ENCODE peak calls at places on chromosomes 1 and 21, in eight cellular contexts. One of them, this sample, is unnamed.

GRCh38 chr1:9025474-9025873 is 749 bp downstream of the SLC2A7 start:
- DNase-seq in endothelial cell of umbilical vein: no peak
- DNase-seq in HCT116: no peak
- DNase-seq in sigmoid colon: no peak
- DNase-seq in GM23338: no peak
- DNase-seq in HL-60: no peak
- DNase-seq in transverse colon: no peak
- DNase-seq in stomach: no peak
- DNase-seq in this sample: no peak

GRCh38 chr1:209428241-209428921 is 155.1 kb upstream of the CAMK1G start:
- DNase-seq in HCT116: no peak
- DNase-seq in transverse colon: no peak
- DNase-seq in sigmoid colon: no peak
- DNase-seq in HL-60: no peak
- DNase-seq in endothelial cell of umbilical vein: no peak
- DNase-seq in GM23338: peak
- DNase-seq in stomach: no peak
- DNase-seq in this sample: peak

GRCh38 chr1:19043579-19044443 is 87.3 kb upstream of the IFFO2 start:
- DNase-seq in endothelial cell of umbilical vein: no peak
- DNase-seq in HL-60: no peak
- DNase-seq in transverse colon: no peak
- DNase-seq in stomach: no peak
- DNase-seq in sigmoid colon: peak
- DNase-seq in HCT116: no peak
- DNase-seq in GM23338: no peak
- DNase-seq in this sample: no peak

GRCh38 chr1:213986020-213986924 is 1.5 kb upstream of the PROX1 start:
- DNase-seq in stomach: no peak
- DNase-seq in GM23338: peak
- DNase-seq in transverse colon: no peak
- DNase-seq in HL-60: no peak
- DNase-seq in sigmoid colon: no peak
- DNase-seq in HCT116: no peak
- DNase-seq in endothelial cell of umbilical vein: no peak
- DNase-seq in this sample: no peak

GRCh38 chr1:162697140-162697895 is 65.1 kb downstream of the DDR2 start:
- DNase-seq in GM23338: no peak
- DNase-seq in transverse colon: no peak
- DNase-seq in HL-60: no peak
- DNase-seq in sigmoid colon: no peak
- DNase-seq in stomach: no peak
- DNase-seq in endothelial cell of umbilical vein: no peak
- DNase-seq in HCT116: no peak
- DNase-seq in this sample: no peak

GRCh38 chr1:242639104-242639503 is 114.6 kb upstream of the PLD5 start:
- DNase-seq in sigmoid colon: no peak
- DNase-seq in transverse colon: no peak
- DNase-seq in stomach: no peak
- DNase-seq in endothelial cell of umbilical vein: no peak
- DNase-seq in GM23338: no peak
- DNase-seq in HL-60: no peak
- DNase-seq in HCT116: no peak
- DNase-seq in this sample: no peak

GRCh38 chr21:17796037-17796403 is 23.1 kb downstream of the C21orf91 start:
- DNase-seq in HL-60: no peak
- DNase-seq in sigmoid colon: no peak
- DNase-seq in HCT116: no peak
- DNase-seq in endothelial cell of umbilical vein: no peak
- DNase-seq in stomach: no peak
- DNase-seq in GM23338: no peak
- DNase-seq in transverse colon: no peak
- DNase-seq in this sample: no peak

GRCh38 chr1:77978293-77978968 is 441 bp downstream of the FUBP1 start:
- DNase-seq in HL-60: peak
- DNase-seq in HCT116: peak
- DNase-seq in stomach: peak
- DNase-seq in endothelial cell of umbilical vein: peak
- DNase-seq in sigmoid colon: peak
- DNase-seq in GM23338: peak
- DNase-seq in transverse colon: peak
- DNase-seq in this sample: peak

GRCh38 chr1:226308166-226308722 is 720 bp downstream of the LIN9 start:
- DNase-seq in HCT116: no peak
- DNase-seq in sigmoid colon: no peak
- DNase-seq in endothelial cell of umbilical vein: peak
- DNase-seq in transverse colon: peak
- DNase-seq in GM23338: peak
- DNase-seq in stomach: peak
- DNase-seq in HL-60: peak
- DNase-seq in this sample: no peak

GRCh38 chr1:50271968-50272578 is 151.2 kb downstream of the DMRTA2 start:
- DNase-seq in transverse colon: peak
- DNase-seq in HL-60: peak
- DNase-seq in GM23338: peak
- DNase-seq in stomach: peak
- DNase-seq in HCT116: peak
- DNase-seq in sigmoid colon: no peak
- DNase-seq in endothelial cell of umbilical vein: peak
- DNase-seq in this sample: no peak

GRCh38 chr1:67753776-67754525 is 69.0 kb downstream of the GADD45A start:
- DNase-seq in stomach: no peak
- DNase-seq in HCT116: peak
- DNase-seq in endothelial cell of umbilical vein: no peak
- DNase-seq in HL-60: no peak
- DNase-seq in GM23338: no peak
- DNase-seq in transverse colon: no peak
- DNase-seq in sigmoid colon: no peak
- DNase-seq in this sample: no peak

GRCh38 chr1:20787775-20788488 is 825 bp upstream of the HP1BP3 start:
- DNase-seq in GM23338: peak
- DNase-seq in HCT116: no peak
- DNase-seq in sigmoid colon: no peak
- DNase-seq in HL-60: peak
- DNase-seq in endothelial cell of umbilical vein: peak
- DNase-seq in transverse colon: peak
- DNase-seq in stomach: no peak
- DNase-seq in this sample: no peak

GRCh38 chr1:14567903-14568302 is 30.6 kb upstream of the KAZN start:
- DNase-seq in HL-60: no peak
- DNase-seq in HCT116: no peak
- DNase-seq in endothelial cell of umbilical vein: no peak
- DNase-seq in sigmoid colon: no peak
- DNase-seq in GM23338: no peak
- DNase-seq in stomach: no peak
- DNase-seq in transverse colon: no peak
- DNase-seq in this sample: no peak

GRCh38 chr1:81305997-81306452 is 494.7 kb upstream of the ADGRL2 start:
- DNase-seq in endothelial cell of umbilical vein: peak
- DNase-seq in HCT116: no peak
- DNase-seq in stomach: no peak
- DNase-seq in sigmoid colon: no peak
- DNase-seq in transverse colon: no peak
- DNase-seq in HL-60: peak
- DNase-seq in GM23338: peak
- DNase-seq in this sample: no peak

GRCh38 chr1:27593341-27594326 is 10.3 kb downstream of the AHDC1 start:
- DNase-seq in HCT116: no peak
- DNase-seq in sigmoid colon: no peak
- DNase-seq in endothelial cell of umbilical vein: no peak
- DNase-seq in HL-60: no peak
- DNase-seq in GM23338: no peak
- DNase-seq in stomach: no peak
- DNase-seq in transverse colon: no peak
- DNase-seq in this sample: no peak

GRCh38 chr1:186474208-186474607 is 13.3 kb upstream of the PDC start:
- DNase-seq in HCT116: no peak
- DNase-seq in GM23338: no peak
- DNase-seq in transverse colon: no peak
- DNase-seq in HL-60: no peak
- DNase-seq in endothelial cell of umbilical vein: no peak
- DNase-seq in sigmoid colon: no peak
- DNase-seq in stomach: no peak
- DNase-seq in this sample: no peak

GRCh38 chr1:17016317-17016661 is 4.6 kb upstream of the ATP13A2 start:
- DNase-seq in transverse colon: no peak
- DNase-seq in sigmoid colon: no peak
- DNase-seq in HL-60: no peak
- DNase-seq in HCT116: no peak
- DNase-seq in endothelial cell of umbilical vein: peak
- DNase-seq in GM23338: peak
- DNase-seq in stomach: no peak
- DNase-seq in this sample: no peak

GRCh38 chr1:224513787-224514209 is 79.2 kb upstream of the WDR26 start:
- DNase-seq in GM23338: peak
- DNase-seq in endothelial cell of umbilical vein: peak
- DNase-seq in stomach: peak
- DNase-seq in sigmoid colon: peak
- DNase-seq in HCT116: peak
- DNase-seq in HL-60: peak
- DNase-seq in transverse colon: peak
- DNase-seq in this sample: peak

GRCh38 chr1:196723325-196724185 is 51.1 kb upstream of the CFHR3 start:
- DNase-seq in sigmoid colon: no peak
- DNase-seq in stomach: peak
- DNase-seq in endothelial cell of umbilical vein: no peak
- DNase-seq in GM23338: peak
- DNase-seq in transverse colon: peak
- DNase-seq in HL-60: peak
- DNase-seq in HCT116: peak
- DNase-seq in this sample: no peak

GRCh38 chr1:234920136-234920842 is 208.3 kb downstream of the TOMM20 start:
- DNase-seq in GM23338: no peak
- DNase-seq in stomach: peak
- DNase-seq in sigmoid colon: peak
- DNase-seq in HCT116: no peak
- DNase-seq in HL-60: no peak
- DNase-seq in endothelial cell of umbilical vein: no peak
- DNase-seq in transverse colon: peak
- DNase-seq in this sample: no peak

GRCh38 chr1:165896277-165896676 is 68.9 kb downstream of the UCK2 start:
- DNase-seq in HL-60: no peak
- DNase-seq in HCT116: no peak
- DNase-seq in GM23338: no peak
- DNase-seq in endothelial cell of umbilical vein: peak
- DNase-seq in stomach: no peak
- DNase-seq in transverse colon: no peak
- DNase-seq in sigmoid colon: no peak
- DNase-seq in this sample: no peak

GRCh38 chr21:14388282-14388681 is 5.3 kb upstream of the HSPA13 start:
- DNase-seq in endothelial cell of umbilical vein: no peak
- DNase-seq in sigmoid colon: no peak
- DNase-seq in HL-60: no peak
- DNase-seq in transverse colon: no peak
- DNase-seq in HCT116: no peak
- DNase-seq in GM23338: no peak
- DNase-seq in stomach: no peak
- DNase-seq in this sample: no peak

GRCh38 chr1:21919520-21919919 is 17.6 kb downstream of the HSPG2 start:
- DNase-seq in sigmoid colon: no peak
- DNase-seq in HL-60: no peak
- DNase-seq in transverse colon: no peak
- DNase-seq in endothelial cell of umbilical vein: peak
- DNase-seq in stomach: no peak
- DNase-seq in GM23338: no peak
- DNase-seq in HCT116: no peak
- DNase-seq in this sample: no peak

GRCh38 chr1:201025571-201026002 is 2.1 kb upstream of the KIF21B start:
- DNase-seq in HL-60: peak
- DNase-seq in HCT116: no peak
- DNase-seq in endothelial cell of umbilical vein: peak
- DNase-seq in stomach: no peak
- DNase-seq in GM23338: peak
- DNase-seq in transverse colon: no peak
- DNase-seq in sigmoid colon: no peak
- DNase-seq in this sample: no peak

GRCh38 chr1:156584813-156585212 is 5.3 kb downstream of the TTC24 start:
- DNase-seq in transverse colon: no peak
- DNase-seq in sigmoid colon: no peak
- DNase-seq in HCT116: no peak
- DNase-seq in stomach: no peak
- DNase-seq in HL-60: no peak
- DNase-seq in endothelial cell of umbilical vein: no peak
- DNase-seq in GM23338: peak
- DNase-seq in this sample: no peak
- TF ChIP-seq CTCF in transverse colon: no peak
- TF ChIP-seq CTCF in sigmoid colon: no peak
- TF ChIP-seq CTCF in HCT116: no peak
- TF ChIP-seq CTCF in stomach: no peak
- TF ChIP-seq CTCF in HL-60: no peak
- TF ChIP-seq CTCF in endothelial cell of umbilical vein: peak
- TF ChIP-seq CTCF in GM23338: peak
- TF ChIP-seq CTCF in this sample: no peak

DNA sequence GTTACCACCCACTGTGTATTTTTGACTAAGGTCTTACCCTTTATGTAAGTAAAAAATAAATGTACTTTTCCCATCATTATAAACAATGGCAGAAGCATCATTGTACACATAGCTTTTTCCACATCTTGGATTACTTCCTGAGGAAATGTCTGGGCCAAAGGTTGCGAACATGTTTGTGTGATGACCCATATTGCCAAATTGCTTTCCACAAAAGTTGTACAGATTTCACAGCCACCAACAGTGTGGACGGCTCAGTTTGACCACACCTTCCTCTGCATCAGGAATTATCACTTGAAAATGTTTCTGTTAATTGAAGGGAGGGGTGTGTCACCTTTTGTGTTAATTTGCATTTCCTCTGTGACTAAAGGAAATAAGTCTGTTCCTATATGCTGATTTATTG is 25.7 kb downstream of the AKNAD1 start:
- DNase-seq in stomach: no peak
- DNase-seq in HL-60: no peak
- DNase-seq in GM23338: no peak
- DNase-seq in transverse colon: no peak
- DNase-seq in sigmoid colon: no peak
- DNase-seq in HCT116: no peak
- DNase-seq in endothelial cell of umbilical vein: peak
- DNase-seq in this sample: no peak
- TF ChIP-seq POLR2AphosphoS5 in stomach: peak
- TF ChIP-seq POLR2AphosphoS5 in HL-60: no peak
- TF ChIP-seq POLR2AphosphoS5 in GM23338: no peak
- TF ChIP-seq POLR2AphosphoS5 in transverse colon: peak
- TF ChIP-seq POLR2AphosphoS5 in sigmoid colon: peak
- TF ChIP-seq POLR2AphosphoS5 in HCT116: no peak
- TF ChIP-seq POLR2AphosphoS5 in endothelial cell of umbilical vein: peak
- TF ChIP-seq POLR2AphosphoS5 in this sample: no peak

GRCh38 chr1:151131832-151132675 is 14.4 kb downstream of the SEMA6C start:
- DNase-seq in HCT116: no peak
- DNase-seq in GM23338: peak
- DNase-seq in sigmoid colon: peak
- DNase-seq in endothelial cell of umbilical vein: no peak
- DNase-seq in stomach: peak
- DNase-seq in HL-60: no peak
- DNase-seq in transverse colon: peak
- DNase-seq in this sample: no peak
- H3K27ac ChIP-seq in HCT116: no peak
- H3K27ac ChIP-seq in GM23338: no peak
- H3K27ac ChIP-seq in sigmoid colon: peak
- H3K27ac ChIP-seq in endothelial cell of umbilical vein: no peak
- H3K27ac ChIP-seq in stomach: peak
- H3K27ac ChIP-seq in HL-60: no peak
- H3K27ac ChIP-seq in transverse colon: peak
- H3K27ac ChIP-seq in this sample: peak

GRCh38 chr1:153513023-153513422 is 22.8 kb downstream of the S100A6 start:
- DNase-seq in HL-60: no peak
- DNase-seq in HCT116: no peak
- DNase-seq in stomach: no peak
- DNase-seq in endothelial cell of umbilical vein: no peak
- DNase-seq in sigmoid colon: no peak
- DNase-seq in GM23338: no peak
- DNase-seq in transverse colon: no peak
- DNase-seq in this sample: no peak
- TF ChIP-seq CTCF in HL-60: no peak
- TF ChIP-seq CTCF in HCT116: peak
- TF ChIP-seq CTCF in stomach: no peak
- TF ChIP-seq CTCF in endothelial cell of umbilical vein: no peak
- TF ChIP-seq CTCF in sigmoid colon: no peak
- TF ChIP-seq CTCF in GM23338: no peak
- TF ChIP-seq CTCF in transverse colon: no peak
- TF ChIP-seq CTCF in this sample: no peak